ENCODE peak calls at places on chromosomes 5 and 9, in five cellular contexts. Q is H1, B is GM12878, T is HepG2, U is K562. P is an unnamed sample.

GRCh38 chr5:179902763-179903158 is 4.9 kb downstream of the TBC1D9B start:
- DNase-seq in Q (no peak), B (no peak), T (no peak), U (no peak), P (no peak)

GRCh38 chr9:14989811-14990210 is 79.6 kb upstream of the FREM1 start:
- DNase-seq in Q (no peak), B (no peak), T (no peak), U (no peak), P (no peak)

GRCh38 chr5:93924628-93925027 is 183.2 kb upstream of the POU5F2 start:
- DNase-seq in Q (no peak), B (no peak), T (no peak), U (no peak), P (no peak)

GRCh38 chr9:69916950-69917349 is 96.3 kb downstream of the CFAP95 start:
- DNase-seq in Q (no peak), B (no peak), T (no peak), U (no peak), P (no peak)

GRCh38 chr9:132125944-132126720 is 35.7 kb upstream of the NTNG2 start:
- DNase-seq in Q (no peak), B (no peak), T (no peak), U (no peak), P (no peak)

GRCh38 chr9:121440265-121440664 is 59.4 kb downstream of the GGTA1 start:
- DNase-seq in Q (no peak), B (no peak), T (peak), U (peak), P (peak)

GRCh38 chr9:87498046-87498815 is 564 bp downstream of the DAPK1 start:
- DNase-seq in Q (no peak), B (no peak), T (peak), U (peak), P (peak)

GRCh38 chr9:13952906-13953305 is 361.0 kb downstream of the NFIB start:
- DNase-seq in Q (no peak), B (no peak), T (no peak), U (no peak), P (no peak)

GRCh38 chr5:135219868-135220267 is 179.2 kb downstream of the MACROH2A1 start:
- DNase-seq in Q (no peak), B (no peak), T (no peak), U (no peak), P (no peak)

GRCh38 chr9:136441191-136441680 is 1.6 kb upstream of the INPP5E start:
- DNase-seq in Q (no peak), B (no peak), T (no peak), U (no peak), P (no peak)

GRCh38 chr5:475704-476101 is 32.7 kb downstream of the EXOC3 start:
- DNase-seq in Q (no peak), B (no peak), T (no peak), U (no peak), P (no peak)

GRCh38 chr9:72930828-72931227 is 22.0 kb downstream of the ALDH1A1 start:
- DNase-seq in Q (no peak), B (no peak), T (no peak), U (no peak), P (peak)

GRCh38 chr5:9034671-9035070 is 511.2 kb downstream of the SEMA5A start:
- DNase-seq in Q (no peak), B (no peak), T (no peak), U (no peak), P (peak)

GRCh38 chr9:7325980-7326379 is 473.6 kb downstream of the DMAC1 start:
- DNase-seq in Q (no peak), B (no peak), T (no peak), U (no peak), P (no peak)

GRCh38 chr5:142255831-142256230 is 69.0 kb downstream of the SPRY4 start:
- DNase-seq in Q (no peak), B (no peak), T (no peak), U (no peak), P (no peak)

GRCh38 chr5:134458676-134459403 is 47.2 kb upstream of the CDKN2AIPNL start:
- DNase-seq in Q (no peak), B (no peak), T (no peak), U (peak), P (no peak)

GRCh38 chr5:43193952-43194321 is 1.9 kb downstream of the NIM1K start:
- DNase-seq in Q (no peak), B (no peak), T (no peak), U (no peak), P (no peak)

GRCh38 chr5:54991446-54991845 is 6.1 kb upstream of the ESM1 start:
- DNase-seq in Q (no peak), B (no peak), T (no peak), U (no peak), P (no peak)

GRCh38 chr5:177495243-177496060 is 2.0 kb downstream of the PDLIM7 start:
- DNase-seq in Q (peak), B (no peak), T (peak), U (no peak), P (peak)

GRCh38 chr5:130773813-130774212 is 391.2 kb downstream of the HINT1 start:
- DNase-seq in Q (peak), B (no peak), T (no peak), U (no peak), P (no peak)

GRCh38 chr5:79464695-79465332 is 49.1 kb downstream of the HOMER1 start:
- DNase-seq in Q (no peak), B (no peak), T (no peak), U (no peak), P (peak)

GRCh38 chr5:151592855-151593408 is 1.8 kb upstream of the FAT2 start:
- DNase-seq in Q (no peak), B (no peak), T (peak), U (no peak), P (peak)

GRCh38 chr5:26761040-26761439 is 277.3 kb downstream of the CDH9 start:
- DNase-seq in Q (no peak), B (no peak), T (no peak), U (no peak), P (no peak)

GRCh38 chr9:133261753-133262120 is 13.3 kb downstream of the ABO start:
- DNase-seq in Q (no peak), B (no peak), T (no peak), U (no peak), P (no peak)

GRCh38 chr9:81609782-81610738 is 79.3 kb downstream of the TLE1 start:
- DNase-seq in Q (no peak), B (no peak), T (peak), U (no peak), P (no peak)

GRCh38 chr9:214488-215448 is at the start of gene DOCK8:
- DNase-seq in Q (no peak), B (no peak), T (peak), U (peak), P (peak)

DNA sequence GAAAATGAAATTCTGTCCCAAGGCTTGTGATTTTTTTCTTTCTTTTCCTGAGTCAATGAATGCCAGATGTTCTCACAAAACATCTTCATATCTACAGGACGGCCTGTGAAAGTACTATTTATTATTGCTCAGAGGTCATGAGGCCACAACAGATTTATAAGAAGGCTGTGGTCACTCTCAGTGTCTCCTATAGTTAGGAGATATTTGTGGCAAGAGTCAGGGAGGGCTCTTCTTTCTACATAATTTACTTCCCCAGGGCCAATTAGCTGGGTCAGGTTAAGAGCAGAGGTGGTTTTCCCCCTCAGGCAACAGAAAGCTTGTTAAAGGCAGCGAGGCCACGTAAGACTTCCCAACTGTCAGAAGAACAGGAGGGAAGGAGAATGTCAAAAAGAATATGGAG is 248.7 kb downstream of the SLIT3 start:
- DNase-seq in Q (no peak), B (no peak), T (no peak), U (no peak), P (no peak)
- TF ChIP-seq TAF1 in Q (no peak), B (no peak), T (no peak), U (no peak), P (no peak)

DNA sequence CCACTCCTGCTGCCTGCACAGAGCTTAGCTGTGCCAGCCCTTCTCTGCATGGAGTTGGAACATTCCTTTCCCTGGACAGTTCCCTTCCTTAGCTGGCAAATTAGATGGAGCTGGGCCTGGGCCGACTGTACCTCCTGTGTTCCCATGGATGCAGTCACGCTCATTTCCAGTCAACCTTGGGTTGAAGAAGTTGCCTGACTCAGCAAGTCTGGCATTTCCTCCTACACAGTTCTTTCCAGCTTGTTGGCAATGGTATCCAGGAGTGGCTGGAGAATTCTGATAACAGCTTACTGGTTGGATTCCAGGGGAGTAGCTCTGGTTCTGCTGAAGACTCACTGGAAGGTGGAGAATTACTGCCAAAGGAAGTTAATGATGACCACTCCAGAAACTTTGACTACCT is 9.2 kb upstream of the TAF1L start:
- DNase-seq in Q (no peak), B (no peak), T (no peak), U (no peak), P (no peak)
- TF ChIP-seq POLR2AphosphoS5 in Q (no peak), B (no peak), T (no peak), U (no peak), P (no peak)

GRCh38 chr9:124078641-124079040 is 67.1 kb downstream of the LHX2 start:
- DNase-seq in Q (no peak), B (no peak), T (peak), U (no peak), P (no peak)
- TF ChIP-seq CHD2 in Q (no peak), B (no peak), T (no peak), U (no peak), P (no peak)

DNA sequence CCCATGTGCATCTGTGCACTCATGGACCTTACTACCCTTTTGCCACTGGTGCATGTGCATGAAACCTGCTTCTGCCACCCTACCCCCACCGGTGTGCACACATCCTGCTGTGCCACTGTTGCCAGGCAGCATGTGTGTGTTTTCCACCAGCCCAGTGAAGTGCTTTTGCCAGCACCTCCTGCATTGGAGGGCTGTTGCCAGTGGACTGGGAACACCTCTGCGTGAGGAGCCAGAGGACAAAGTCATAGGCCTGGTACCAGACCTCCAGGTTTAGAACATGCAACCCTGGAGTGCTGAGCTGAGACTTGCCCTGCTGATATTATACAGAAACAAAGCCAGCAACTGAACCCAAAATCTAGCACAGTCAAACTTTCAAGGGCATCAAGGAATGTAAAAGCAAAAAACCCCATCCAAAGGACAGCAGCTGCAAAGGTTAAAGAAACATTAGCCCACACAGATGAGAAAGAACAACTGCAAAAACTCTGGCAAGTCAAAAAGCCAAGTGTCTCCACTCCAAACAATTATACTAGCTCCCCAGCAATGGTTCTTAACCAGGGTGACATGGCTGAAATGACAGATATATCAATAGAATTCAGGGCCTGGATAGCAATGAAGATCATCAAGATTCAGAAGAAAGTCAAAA is 70.6 kb upstream of the PTPN3 start:
- DNase-seq in Q (no peak), B (no peak), T (no peak), U (no peak), P (no peak)
- TF ChIP-seq TAF1 in Q (no peak), B (no peak), T (no peak), U (no peak), P (no peak)

GRCh38 chr5:138647794-138648193 is 72.6 kb upstream of the HSPA9 start:
- DNase-seq in Q (no peak), B (no peak), T (no peak), U (no peak), P (no peak)

GRCh38 chr5:138648841-138649240 is 73.6 kb upstream of the HSPA9 start:
- DNase-seq in Q (no peak), B (no peak), T (no peak), U (no peak), P (peak)

GRCh38 chr5:138645778-138646575 is 70.8 kb upstream of the HSPA9 start:
- DNase-seq in Q (no peak), B (no peak), T (no peak), U (no peak), P (no peak)

GRCh38 chr5:138646671-138647070 is 71.5 kb upstream of the HSPA9 start:
- DNase-seq in Q (no peak), B (no peak), T (no peak), U (no peak), P (no peak)

DNA sequence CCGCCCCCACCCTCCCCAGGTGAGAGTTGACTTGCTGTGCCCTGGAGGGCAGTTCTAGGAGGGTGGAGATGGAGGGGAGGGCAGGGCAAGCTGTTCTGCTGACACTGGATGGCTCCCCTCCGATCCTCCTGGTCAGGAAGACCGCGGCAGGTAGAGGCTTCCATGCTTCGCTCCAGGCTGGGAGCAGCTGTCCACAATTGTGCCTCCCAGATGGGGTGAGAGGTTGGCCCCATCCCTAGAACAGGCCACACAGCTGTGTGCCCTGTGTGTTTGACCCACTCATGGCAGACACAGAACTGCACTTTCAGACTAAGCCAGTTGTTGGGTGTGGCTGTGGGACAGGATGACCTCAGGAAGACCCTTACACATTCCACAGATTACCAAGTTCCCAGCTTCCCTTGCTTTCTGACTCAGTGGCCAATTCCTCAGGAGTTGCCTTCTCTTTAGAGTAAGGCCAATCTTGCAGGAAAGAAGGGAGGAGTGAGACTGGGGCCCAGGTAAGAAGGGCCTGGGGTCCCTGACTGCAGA is 72.1 kb upstream of the HSPA9 start:
- DNase-seq in Q (no peak), B (no peak), T (no peak), U (no peak), P (no peak)
- TF ChIP-seq POLR2AphosphoS5 in Q (no peak), B (no peak), T (no peak), U (no peak), P (no peak)

DNA sequence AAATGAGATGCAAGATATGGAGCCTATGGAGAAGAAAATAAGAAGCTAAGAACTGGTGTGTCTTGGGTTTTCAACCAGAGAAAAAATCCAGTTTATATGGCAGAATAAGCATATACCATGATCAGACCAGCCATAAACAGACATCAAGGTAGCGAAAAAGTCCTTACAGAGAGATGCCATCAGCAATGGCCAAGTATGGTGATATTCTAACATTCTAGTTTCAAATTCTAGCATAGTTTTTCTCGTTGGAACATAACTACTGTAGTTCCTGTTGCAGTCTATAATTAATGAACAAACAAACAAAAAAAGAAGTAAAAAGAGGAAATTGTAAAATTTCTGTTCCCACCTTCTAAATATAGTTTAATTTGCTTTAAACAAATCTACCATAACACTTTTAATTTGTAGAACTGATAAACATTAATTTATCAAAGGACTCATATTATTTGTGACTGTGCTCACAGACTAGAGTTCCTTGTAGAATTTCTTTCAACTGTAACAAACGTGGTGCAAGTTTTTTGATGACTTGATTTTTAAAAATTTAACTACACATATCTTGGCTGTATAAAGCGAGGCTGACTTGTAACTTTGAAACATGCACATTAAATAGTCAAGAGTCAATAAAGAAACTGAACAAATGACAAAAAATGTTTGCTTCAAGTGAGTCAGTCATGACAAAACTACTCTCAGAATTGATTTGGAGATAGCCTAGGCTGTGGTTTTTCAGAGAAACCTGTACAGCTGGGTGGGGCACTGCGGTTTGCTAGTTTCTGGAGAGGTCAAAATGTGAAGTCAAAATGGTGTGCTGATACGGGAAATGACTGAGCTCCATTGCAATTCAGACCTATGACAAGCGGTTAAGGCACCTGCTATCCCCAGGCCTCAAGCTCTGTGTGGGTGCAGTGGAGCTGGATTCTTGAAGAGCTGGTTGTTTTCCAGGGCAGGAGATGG is 10.1 kb upstream of the CD180 start:
- DNase-seq in Q (no peak), B (peak), T (peak), U (peak), P (no peak)
- TF ChIP-seq CHD2 in Q (no peak), B (no peak), T (no peak), U (no peak), P (no peak)